ENCODE peak calls at places on chromosomes 13 and 19, in ten cellular contexts. N, Z, G, L, K, R, D, H, P and T are unnamed samples.

GRCh38 chr13:68888832-68889231 is 1218.8 kb upstream of the ATXN8OS start:
- DNase-seq in N (no peak), Z (no peak), G (no peak), L (peak; percentile 10), K (no peak), R (no peak), D (no peak), H (no peak), P (no peak), T (no peak)

GRCh38 chr13:75770164-75771145 is 134.3 kb downstream of the LMO7 start:
- DNase-seq in N (peak; percentile 65), Z (no peak), G (no peak), L (no peak), K (no peak), R (no peak), D (no peak), H (no peak), P (no peak), T (no peak)

GRCh38 chr19:16067205-16067938 is 8.9 kb upstream of the TPM4 start:
- DNase-seq in N (peak; percentile 87), Z (peak; percentile 56), G (peak; percentile 49), L (peak; percentile 54), K (peak; percentile 83), R (no peak), D (no peak), H (peak; percentile 67), P (no peak), T (peak; percentile 91)

GRCh38 chr19:12668937-12669271 is 2.3 kb downstream of the WDR83 start:
- DNase-seq in N (peak; percentile 65), Z (peak; percentile 46), G (peak; percentile 59), L (no peak), K (no peak), R (peak; percentile 80), D (peak; percentile 65), H (peak; percentile 68), P (no peak), T (peak; percentile 35)

GRCh38 chr19:15779756-15780476 is 7.5 kb upstream of the OR10H5 start:
- DNase-seq in N (no peak), Z (peak; percentile 80), G (no peak), L (no peak), K (no peak), R (no peak), D (peak; percentile 47), H (peak; percentile 81), P (no peak), T (peak; percentile 60)

GRCh38 chr19:12872255-12872654 is 9.0 kb downstream of the DNASE2 start:
- DNase-seq in N (no peak), Z (no peak), G (no peak), L (no peak), K (no peak), R (no peak), D (no peak), H (no peak), P (no peak), T (no peak)

GRCh38 chr19:19554074-19555023 is 16.3 kb downstream of the CILP2 start:
- DNase-seq in N (peak; percentile 21), Z (no peak), G (peak; percentile 70), L (no peak), K (peak; percentile 90), R (peak; percentile 88), D (no peak), H (no peak), P (no peak), T (peak; percentile 65)

GRCh38 chr19:39926170-39926755 is 8.2 kb downstream of the FCGBP start:
- DNase-seq in N (no peak), Z (no peak), G (no peak), L (no peak), K (no peak), R (no peak), D (no peak), H (no peak), P (no peak), T (peak; percentile 8)

GRCh38 chr13:113429608-113429985 is 23.7 kb downstream of the ADPRHL1 start:
- DNase-seq in N (no peak), Z (no peak), G (peak; percentile 74), L (no peak), K (no peak), R (no peak), D (no peak), H (no peak), P (no peak), T (no peak)

GRCh38 chr19:48244289-48244688 is 11.4 kb downstream of the CARD8 start:
- DNase-seq in N (no peak), Z (no peak), G (peak; percentile 51), L (no peak), K (no peak), R (no peak), D (no peak), H (no peak), P (no peak), T (no peak)

DNA sequence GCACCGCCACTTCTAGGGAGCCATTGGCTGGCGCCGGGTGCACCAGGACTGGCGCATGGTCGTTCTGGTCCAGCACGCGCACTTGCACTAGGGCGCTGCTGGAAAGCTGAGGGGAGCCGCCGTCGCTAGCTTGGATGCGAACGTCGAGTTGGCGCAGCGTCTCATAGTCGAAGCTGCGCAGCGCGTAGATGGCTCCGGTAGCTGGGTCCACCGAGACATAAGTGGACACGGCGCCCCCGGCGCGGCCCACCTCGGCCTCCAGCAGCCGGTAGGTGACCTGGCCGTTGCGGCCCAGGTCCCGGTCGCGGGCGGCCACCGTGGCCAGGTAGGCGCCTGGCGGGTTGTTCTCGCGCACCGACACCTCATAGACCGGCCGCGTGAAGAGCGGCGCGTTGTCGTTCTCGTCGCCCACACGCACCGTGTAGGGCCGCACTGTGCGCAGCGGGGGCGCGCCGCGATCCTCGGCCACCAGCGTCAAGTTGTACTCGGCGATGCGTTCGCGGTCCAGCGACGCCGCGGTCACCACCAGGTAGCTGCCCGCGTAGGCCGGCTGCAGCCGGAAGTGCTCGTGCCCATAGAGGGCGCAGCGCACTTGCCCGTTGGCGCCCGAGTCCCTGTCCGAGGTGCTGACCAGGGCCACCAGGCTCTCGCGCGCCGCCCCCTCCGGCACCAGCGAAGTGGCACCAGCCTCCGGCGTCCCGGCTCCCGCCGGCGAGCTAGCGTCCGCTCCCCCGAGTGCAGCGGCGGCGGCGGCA is 1.7 kb downstream of the PCDH8 start:
- DNase-seq in N (peak; percentile 2), Z (peak; percentile 49), G (no peak), L (no peak), K (peak; percentile 78), R (no peak), D (peak; percentile 61), H (peak; percentile 57), P (no peak), T (no peak)
- H3K4me3 ChIP-seq in N (no peak overlapping the region), Z (no peak overlapping the region), G (no peak overlapping the region), L (no peak overlapping the region), K (peak overlapping the region; percentile 14), R (no peak overlapping the region), D (no peak overlapping the region), H (no peak overlapping the region), P (no peak overlapping the region), T (peak overlapping the region; percentile 27)

GRCh38 chr13:20501548-20501947 is 24.1 kb downstream of the CRYL1 start:
- DNase-seq in N (no peak), Z (no peak), G (no peak), L (no peak), K (no peak), R (no peak), D (no peak), H (no peak), P (no peak), T (no peak)

GRCh38 chr13:20499986-20500385 is 25.7 kb downstream of the CRYL1 start:
- DNase-seq in N (peak; percentile 7), Z (no peak), G (no peak), L (no peak), K (no peak), R (no peak), D (no peak), H (no peak), P (no peak), T (no peak)

GRCh38 chr13:20498659-20499058 is 27.0 kb downstream of the CRYL1 start:
- DNase-seq in N (no peak), Z (no peak), G (no peak), L (no peak), K (no peak), R (no peak), D (no peak), H (no peak), P (no peak), T (no peak)

GRCh38 chr13:20503088-20504083 is 22.3 kb downstream of the CRYL1 start:
- DNase-seq in N (no peak), Z (no peak), G (no peak), L (no peak), K (no peak), R (no peak), D (no peak), H (peak; percentile 81), P (no peak), T (no peak)

DNA sequence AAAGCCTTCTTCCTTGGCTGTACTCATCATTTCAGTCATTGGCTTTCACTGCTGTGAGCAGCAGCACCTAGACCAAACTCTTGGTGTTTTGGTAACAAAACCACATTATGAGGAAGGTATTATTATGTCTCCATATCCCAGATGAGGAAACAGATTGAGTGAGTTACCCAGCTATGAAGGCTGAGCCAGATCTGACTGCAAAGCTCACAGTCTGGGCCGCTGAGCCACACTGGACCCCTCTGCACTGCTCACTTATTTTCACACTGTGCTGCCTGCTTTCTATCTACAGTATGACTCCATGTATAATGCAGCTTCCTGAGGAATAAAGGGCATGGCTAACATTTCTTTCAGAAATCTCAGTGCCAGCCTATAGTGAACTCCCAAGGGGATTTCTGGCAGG is 24.5 kb downstream of the CRYL1 start:
- DNase-seq in N (no peak), Z (no peak), G (no peak), L (no peak), K (no peak), R (no peak), D (no peak), H (no peak), P (no peak), T (no peak)
- TF ChIP-seq POLR2A in N (no peak), Z (no peak), G (no peak), L (no peak), K (no peak), R (no peak), D (no peak), H (no peak), P (no peak), T (no peak)

DNA sequence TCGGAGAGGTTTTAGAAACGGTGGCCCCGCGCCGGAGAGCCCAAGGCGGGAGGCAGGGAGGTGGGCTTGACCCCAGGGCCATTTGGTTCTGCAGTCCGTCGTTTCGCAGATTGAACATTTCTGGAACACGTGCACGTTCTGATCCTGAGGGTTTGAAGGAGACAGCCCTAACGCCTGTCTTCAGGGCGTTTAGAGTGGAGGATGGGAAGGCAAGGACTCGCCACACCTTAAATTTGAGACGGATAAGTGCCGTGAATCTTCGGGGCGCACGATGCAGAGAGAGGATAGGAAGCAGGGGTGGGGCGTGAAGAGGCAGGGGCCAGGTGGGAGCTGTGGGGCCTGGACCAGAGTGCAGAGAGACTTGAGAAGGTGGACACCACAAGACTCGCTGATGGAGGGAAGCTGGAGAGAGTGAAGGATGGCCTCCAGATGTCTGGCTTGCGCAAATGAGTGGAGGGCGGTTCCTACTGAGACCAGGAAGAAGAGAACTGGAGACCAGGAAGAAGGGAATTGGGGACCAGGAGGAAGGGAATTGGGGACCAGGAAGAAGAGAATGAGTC is 804 bp upstream of the MIER2 start:
- DNase-seq in N (no peak), Z (no peak), G (no peak), L (no peak), K (peak; percentile 64), R (no peak), D (no peak), H (no peak), P (no peak), T (no peak)
- H3K4me3 ChIP-seq in N (no peak overlapping the region), Z (peak overlapping the region; percentile 91), G (no peak overlapping the region), L (no peak overlapping the region), K (peak overlapping the region; percentile 73), R (peak overlapping the region; percentile 80), D (no peak overlapping the region), H (peak overlapping the region; percentile 78), P (peak overlapping the region; percentile 94), T (peak overlapping the region; percentile 90)

GRCh38 chr19:55368701-55369563 is 1.3 kb downstream of the IL11 start:
- DNase-seq in N (peak; percentile 49), Z (no peak), G (no peak), L (no peak), K (no peak), R (peak; percentile 92), D (no peak), H (no peak), P (no peak), T (no peak)
- TF ChIP-seq POLR2A in N (peak; percentile 66), Z (no peak), G (no peak), L (no peak), K (no peak), R (no peak), D (no peak), H (no peak), P (peak; percentile 9), T (no peak)